ENCODE peak calls at places on chromosomes 11 and 22, in seven cellular contexts. E, T, L, X, K, M and N are unnamed samples. For H3K9me3, the result is how much of the 10 kb centered on the place peaks cover.

GRCh38 chr11:12706531-12707499 is 32.6 kb downstream of the TEAD1 start:
- DNase-seq in L (no peak), X (no peak), M (peak), E (no peak), T (peak), K (peak), N (no peak)

GRCh38 chr11:9745411-9746211 is 81.7 kb downstream of the SWAP70 start:
- DNase-seq in M (no peak), E (no peak), L (no peak), K (no peak), T (no peak), X (no peak), N (no peak)

GRCh38 chr11:105153392-105153791 is 13.8 kb upstream of the CARD18 start:
- DNase-seq in M (no peak), X (no peak), T (no peak), K (no peak), L (no peak), E (no peak), N (no peak)

GRCh38 chr22:31814942-31815341 is 61.1 kb downstream of the DEPDC5 start:
- DNase-seq in T (no peak), K (no peak), L (no peak), X (no peak), M (no peak), E (no peak), N (no peak)

GRCh38 chr11:130431806-130432205 is 3.4 kb upstream of the ADAMTS8 start:
- DNase-seq in X (no peak), L (no peak), E (no peak), M (no peak), T (no peak), K (no peak), N (no peak)

GRCh38 chr11:21205205-21205604 is 535.8 kb downstream of the NELL1 start:
- DNase-seq in M (no peak), L (no peak), K (no peak), T (no peak), E (no peak), X (no peak), N (no peak)

GRCh38 chr11:91872216-91872615 is 352.4 kb upstream of the FAT3 start:
- DNase-seq in X (no peak), K (no peak), M (no peak), E (no peak), L (no peak), T (no peak), N (peak)

GRCh38 chr22:43993072-43993760 is 30.9 kb upstream of the PARVB start:
- DNase-seq in E (peak), L (peak), T (peak), M (peak), X (peak), K (peak), N (peak)

GRCh38 chr11:120335928-120336640 is at the start of gene ARHGEF12:
- DNase-seq in T (peak), X (peak), K (peak), L (peak), M (peak), E (peak), N (peak)

GRCh38 chr11:109864161-109864661 is 229.0 kb upstream of the ZC3H12C start:
- DNase-seq in X (no peak), M (no peak), T (no peak), E (no peak), L (no peak), K (no peak), N (peak)

GRCh38 chr22:37906364-37907008 is 389 bp downstream of the MICALL1 start:
- DNase-seq in X (no peak), K (no peak), M (no peak), E (peak), T (no peak), L (no peak), N (no peak)

GRCh38 chr11:117825538-117826359 is 1.2 kb upstream of the FXYD2 start:
- DNase-seq in M (no peak), X (no peak), E (no peak), T (no peak), K (no peak), L (no peak), N (no peak)

GRCh38 chr11:45816614-45817013 is 11.7 kb downstream of the SLC35C1 start:
- DNase-seq in E (no peak), T (no peak), L (no peak), M (no peak), K (no peak), X (no peak), N (peak)

GRCh38 chr11:58999291-58999680 is 60.0 kb downstream of the GLYATL1 start:
- DNase-seq in T (no peak), M (no peak), X (no peak), K (no peak), E (no peak), L (no peak), N (no peak)

GRCh38 chr11:19642185-19642591 is 70.4 kb upstream of the NAV2 start:
- DNase-seq in E (no peak), M (no peak), X (no peak), L (no peak), K (no peak), T (no peak), N (no peak)

GRCh38 chr11:107078375-107078774 is 60.1 kb upstream of the GUCY1A2 start:
- DNase-seq in M (no peak), L (no peak), T (no peak), E (no peak), X (no peak), K (no peak), N (no peak)

GRCh38 chr11:113628912-113629311 is 77.2 kb downstream of the TMPRSS5 start:
- DNase-seq in X (no peak), M (no peak), L (peak), T (no peak), K (peak), E (no peak), N (no peak)

GRCh38 chr11:128664286-128664685 is 29.6 kb upstream of the FLI1 start:
- DNase-seq in L (no peak), X (no peak), K (no peak), T (no peak), M (no peak), E (no peak), N (no peak)

GRCh38 chr11:130247289-130247688 is 67.4 kb downstream of the ZBTB44 start:
- DNase-seq in K (no peak), L (no peak), E (no peak), X (no peak), M (no peak), T (no peak), N (no peak)

GRCh38 chr11:65577756-65578109 is 1.9 kb downstream of the EHBP1L1 start:
- DNase-seq in T (no peak), L (no peak), E (no peak), M (no peak), K (no peak), X (no peak), N (no peak)

GRCh38 chr11:95297680-95298452 is 66.9 kb upstream of the SESN3 start:
- DNase-seq in X (no peak), E (no peak), L (no peak), K (no peak), T (no peak), M (no peak), N (no peak)

GRCh38 chr11:129042503-129042902 is 99.8 kb upstream of the TP53AIP1 start:
- DNase-seq in L (no peak), X (no peak), M (no peak), K (no peak), T (no peak), E (no peak), N (no peak)

GRCh38 chr11:130124096-130124495 is 35.5 kb upstream of the ST14 start:
- DNase-seq in K (peak), X (peak), T (peak), L (no peak), E (no peak), M (peak), N (peak)

GRCh38 chr11:93208663-93209270 is 11.0 kb upstream of the SLC36A4 start:
- DNase-seq in E (no peak), L (no peak), T (no peak), K (no peak), M (no peak), X (no peak), N (no peak)

GRCh38 chr11:18012314-18012905 is 437 bp downstream of the SERGEF start:
- DNase-seq in X (peak), M (peak), T (peak), E (peak), L (no peak), K (peak), N (peak)

GRCh38 chr11:68816917-68817419 is 24.7 kb downstream of the CPT1A start:
- DNase-seq in E (no peak), K (no peak), L (no peak), X (no peak), M (no peak), T (no peak), N (no peak)

GRCh38 chr11:69637956-69638871 is 2.7 kb upstream of the CCND1 start:
- DNase-seq in T (peak), M (peak), K (peak), L (no peak), E (no peak), X (peak), N (peak)

GRCh38 chr22:32082331-32082730 is 39.3 kb downstream of the SLC5A1 start:
- DNase-seq in T (peak), E (no peak), X (no peak), L (no peak), K (no peak), M (no peak), N (no peak)

GRCh38 chr11:121630041-121630440 is 177.3 kb upstream of the SORL1-AS1 start:
- DNase-seq in T (no peak), M (peak), K (no peak), X (peak), L (no peak), E (no peak), N (peak)

GRCh38 chr11:22193348-22194051 is 615 bp downstream of the ANO5 start:
- DNase-seq in X (no peak), E (no peak), K (peak), M (peak), L (peak), T (no peak), N (peak)

GRCh38 chr11:3134218-3134621 is 30.9 kb downstream of the OSBPL5 start:
- DNase-seq in L (no peak), E (no peak), X (no peak), T (no peak), K (no peak), M (no peak), N (no peak)

GRCh38 chr11:9757809-9758675 is 94.2 kb downstream of the SWAP70 start:
- DNase-seq in X (peak), E (peak), T (peak), K (peak), M (peak), L (no peak), N (peak)

DNA sequence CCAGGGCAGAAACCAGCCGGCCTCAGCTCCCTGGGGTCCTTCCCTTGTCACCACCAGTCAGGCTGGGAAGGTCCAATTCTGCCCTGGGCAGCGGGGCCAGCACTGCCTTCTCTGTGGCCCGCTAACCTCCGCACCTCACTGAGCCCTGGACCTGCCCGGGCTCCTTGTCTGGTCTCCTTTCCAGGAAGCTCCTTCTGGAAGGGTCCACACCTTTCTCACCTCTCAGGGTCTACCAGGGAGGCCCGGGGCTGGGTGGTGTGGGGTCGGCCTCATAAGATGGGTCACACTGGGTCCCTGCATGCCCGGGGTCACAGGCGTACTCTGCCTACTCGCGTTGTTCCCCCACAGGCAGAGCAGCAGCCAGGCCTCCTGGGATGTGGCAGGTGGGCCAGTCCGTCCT is 69.0 kb downstream of the WNT7B start:
- DNase-seq in K (no peak), E (no peak), T (no peak), M (no peak), X (no peak), L (no peak), N (no peak)
- H3K9me3 ChIP-seq in K (under half), E (under half), T (under half), M (under half), X (under half), L (under half), N (under half)

DNA sequence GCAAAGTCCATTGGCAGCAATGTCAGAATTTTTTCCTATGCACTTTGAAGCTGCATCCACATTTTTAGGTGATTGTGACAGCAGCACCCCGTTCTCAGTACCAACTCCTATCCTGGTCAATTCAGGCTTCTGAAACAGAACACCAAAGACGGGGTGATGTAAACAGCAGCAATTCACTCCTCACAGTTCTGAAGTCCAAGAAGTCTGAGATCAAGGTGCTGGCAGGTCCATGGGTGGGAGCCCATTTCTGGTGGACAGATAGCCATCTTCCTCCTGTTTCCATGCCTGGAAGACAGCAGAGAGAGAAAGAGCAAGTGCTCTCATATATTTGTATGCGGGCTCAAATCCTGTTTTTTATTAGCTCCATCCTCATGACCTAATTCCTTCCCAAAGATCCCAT is 471.2 kb downstream of the BRD1 start:
- DNase-seq in E (no peak), K (no peak), M (no peak), L (no peak), X (no peak), T (no peak), N (no peak)
- H3K9me3 ChIP-seq in E (under half), K (under half), M (under half), L (under half), X (half or more), T (under half), N (under half)

DNA sequence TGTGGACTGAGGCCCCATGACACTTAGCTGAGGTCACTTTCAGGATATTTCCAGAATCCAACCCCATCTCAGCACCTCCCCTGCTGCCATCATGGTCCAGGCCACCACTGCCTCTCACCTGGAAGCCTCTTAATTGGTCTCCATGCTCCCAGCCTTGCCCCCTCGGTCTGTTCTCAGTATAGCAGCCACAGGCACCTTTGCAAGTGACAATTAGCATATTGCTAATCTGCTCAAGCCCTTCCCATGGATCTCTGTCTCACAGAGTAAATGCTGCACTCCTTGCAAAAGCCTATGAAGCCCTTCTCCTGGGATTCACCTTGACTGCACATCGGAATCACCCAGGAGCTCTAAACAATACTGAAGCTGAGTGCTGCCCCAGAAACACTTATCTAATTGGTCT is 93.5 kb upstream of the CSNK2A3 start:
- DNase-seq in E (no peak), L (no peak), K (no peak), X (no peak), M (no peak), T (no peak), N (no peak)
- H3K9me3 ChIP-seq in E (under half), L (under half), K (under half), X (under half), M (under half), T (under half), N (under half)

GRCh38 chr11:70862093-70862492 is 390.3 kb downstream of the SHANK2 start:
- DNase-seq in E (no peak), M (no peak), K (no peak), T (no peak), X (no peak), L (no peak), N (no peak)

GRCh38 chr11:70859180-70859579 is 393.2 kb downstream of the SHANK2 start:
- DNase-seq in T (no peak), L (no peak), E (no peak), K (no peak), M (no peak), X (no peak), N (no peak)

GRCh38 chr11:70860855-70861254 is 391.5 kb downstream of the SHANK2 start:
- DNase-seq in M (no peak), E (no peak), L (no peak), X (no peak), K (no peak), T (no peak), N (no peak)

GRCh38 chr11:70863186-70863585 is 389.2 kb downstream of the SHANK2 start:
- DNase-seq in M (no peak), X (no peak), L (no peak), T (no peak), E (no peak), K (no peak), N (no peak)

GRCh38 chr11:70861534-70861933 is 390.8 kb downstream of the SHANK2 start:
- DNase-seq in M (no peak), X (no peak), K (no peak), L (no peak), T (no peak), E (no peak), N (no peak)
- H3K9me3 ChIP-seq in M (under half), X (under half), K (under half), L (under half), T (half or more), E (under half), N (under half)

GRCh38 chr11:67627788-67628624 is 1.7 kb downstream of the NUDT8 start:
- DNase-seq in M (no peak), T (no peak), K (no peak), E (no peak), X (no peak), L (no peak), N (no peak)

GRCh38 chr11:67627394-67627787 is 2.3 kb downstream of the NUDT8 start:
- DNase-seq in X (no peak), K (no peak), L (no peak), M (no peak), E (no peak), T (no peak), N (no peak)

GRCh38 chr11:67629386-67630229 is at the start of gene NUDT8:
- DNase-seq in T (peak), X (peak), E (peak), K (peak), L (no peak), M (peak), N (peak)

GRCh38 chr11:67628710-67629385 is 889 bp downstream of the NUDT8 start:
- DNase-seq in K (no peak), E (no peak), L (no peak), M (no peak), X (no peak), T (no peak), N (no peak)

GRCh38 chr11:67626970-67627369 is 2.8 kb downstream of the NUDT8 start:
- DNase-seq in T (no peak), L (no peak), E (no peak), X (no peak), K (no peak), M (no peak), N (no peak)
- H3K9me3 ChIP-seq in T (under half), L (under half), E (under half), X (under half), K (under half), M (under half), N (under half)

GRCh38 chr22:11605468-11605981 is 3922.5 kb upstream of the OR11H1 start:
- DNase-seq in M (no peak), E (no peak), K (no peak), X (no peak), L (no peak), T (no peak), N (no peak)
- H3K9me3 ChIP-seq in M (under half), E (under half), K (under half), X (under half), L (under half), T (under half), N (under half)